ENCODE peak calls at places on chromosome 7, in five cellular contexts. I is AG10803, L is SJSA1, N is upper lobe of right lung, K is H54. O is an unnamed sample.

GRCh38 chr7:150944066-150945042 is 33.8 kb downstream of the KCNH2 start:
- DNase-seq in I (no peak), L (no peak), N (peak), K (no peak), O (peak)

GRCh38 chr7:159098795-159099194 is 45.9 kb downstream of the VIPR2 start:
- DNase-seq in I (no peak), L (no peak), N (peak), K (no peak), O (peak)

GRCh38 chr7:124072603-124073324 is 39.9 kb upstream of the TMEM229A start:
- DNase-seq in I (peak), L (peak), N (no peak), K (no peak), O (no peak)

GRCh38 chr7:32218741-32219283 is 148.6 kb upstream of the PDE1C start:
- DNase-seq in I (no peak), L (no peak), N (no peak), K (no peak), O (no peak)

GRCh38 chr7:94061316-94061715 is 57.2 kb upstream of the BET1 start:
- DNase-seq in I (peak), L (no peak), N (no peak), K (no peak), O (no peak)

GRCh38 chr7:117008849-117009531 is 55.7 kb downstream of the ST7 start:
- DNase-seq in I (peak), L (no peak), N (no peak), K (no peak), O (no peak)

GRCh38 chr7:142939226-142939910 is at the start of gene LLCFC1:
- DNase-seq in I (no peak), L (no peak), N (no peak), K (no peak), O (no peak)

GRCh38 chr7:71793251-71793650 is 618.9 kb downstream of the CALN1 start:
- DNase-seq in I (peak), L (no peak), N (no peak), K (no peak), O (no peak)

GRCh38 chr7:105389889-105390288 is 1.2 kb upstream of the SRPK2 start:
- DNase-seq in I (no peak), L (no peak), N (no peak), K (no peak), O (no peak)

GRCh38 chr7:113917840-113918239 is 969 bp downstream of the PPP1R3A start:
- DNase-seq in I (no peak), L (no peak), N (no peak), K (no peak), O (no peak)

GRCh38 chr7:99120916-99121315 is 23.0 kb downstream of the SMURF1 start:
- DNase-seq in I (no peak), L (no peak), N (no peak), K (no peak), O (no peak)

GRCh38 chr7:100825760-100826545 is 1.4 kb downstream of the EPHB4 start:
- DNase-seq in I (peak), L (no peak), N (no peak), K (no peak), O (no peak)

GRCh38 chr7:55476071-55476803 is 96.1 kb downstream of the VOPP1 start:
- DNase-seq in I (peak), L (peak), N (no peak), K (peak), O (no peak)

GRCh38 chr7:116258734-116259133 is 48.4 kb downstream of the TES start:
- DNase-seq in I (peak), L (no peak), N (no peak), K (no peak), O (no peak)

GRCh38 chr7:1538544-1539345 is 8.2 kb downstream of the MAFK start:
- DNase-seq in I (no peak), L (no peak), N (no peak), K (no peak), O (no peak)

GRCh38 chr7:137879357-137880158 is 32.8 kb upstream of the DGKI start:
- DNase-seq in I (peak), L (no peak), N (no peak), K (no peak), O (no peak)

GRCh38 chr7:27112361-27112760 is 9.9 kb upstream of the HOXA2 start:
- DNase-seq in I (no peak), L (no peak), N (no peak), K (no peak), O (no peak)

GRCh38 chr7:1749864-1750466 is 79.9 kb downstream of the ELFN1 start:
- DNase-seq in I (no peak), L (no peak), N (no peak), K (peak), O (no peak)

GRCh38 chr7:155205368-155206285 is 92.1 kb upstream of the INSIG1 start:
- DNase-seq in I (peak), L (peak), N (peak), K (peak), O (peak)

GRCh38 chr7:134546903-134547737 is 1.8 kb upstream of the AKR1B15 start:
- DNase-seq in I (peak), L (peak), N (peak), K (peak), O (peak)

GRCh38 chr7:157271315-157271990 is 65.4 kb upstream of the DNAJB6 start:
- DNase-seq in I (peak), L (no peak), N (peak), K (no peak), O (peak)

GRCh38 chr7:100556541-100556940 is 17.2 kb downstream of the SAP25 start:
- DNase-seq in I (peak), L (no peak), N (no peak), K (no peak), O (no peak)

GRCh38 chr7:24756545-24756988 is 697 bp downstream of the GSDME start:
- DNase-seq in I (no peak), L (no peak), N (no peak), K (no peak), O (no peak)

GRCh38 chr7:156778668-156779067 is 114.3 kb downstream of the LMBR1 start:
- DNase-seq in I (no peak), L (no peak), N (no peak), K (no peak), O (no peak)

GRCh38 chr7:148356303-148356702 is 234.3 kb upstream of the C7orf33 start:
- DNase-seq in I (no peak), L (no peak), N (no peak), K (no peak), O (peak)

GRCh38 chr7:45920543-45921380 is at the start of gene IGFBP3:
- DNase-seq in I (peak), L (peak), N (peak), K (peak), O (no peak)

GRCh38 chr7:84674236-84674913 is 479.8 kb upstream of the SEMA3A start:
- DNase-seq in I (peak), L (no peak), N (no peak), K (no peak), O (no peak)

GRCh38 chr7:92751902-92752901 is 84.2 kb downstream of the CDK6 start:
- DNase-seq in I (peak), L (no peak), N (no peak), K (no peak), O (no peak)

GRCh38 chr7:15245801-15246200 is 316.0 kb downstream of the AGMO start:
- DNase-seq in I (no peak), L (no peak), N (no peak), K (no peak), O (no peak)

GRCh38 chr7:116706668-116707126 is 34.7 kb downstream of the MET start:
- DNase-seq in I (peak), L (no peak), N (no peak), K (no peak), O (no peak)

GRCh38 chr7:102424129-102424551 is 9.2 kb upstream of the ORAI2 start:
- DNase-seq in I (no peak), L (peak), N (no peak), K (no peak), O (no peak)

GRCh38 chr7:128781851-128782250 is 6.3 kb upstream of the OPN1SW start:
- DNase-seq in I (peak), L (no peak), N (no peak), K (no peak), O (no peak)

GRCh38 chr7:83469491-83469890 is 179.4 kb downstream of the SEMA3E start:
- DNase-seq in I (no peak), L (no peak), N (no peak), K (no peak), O (no peak)

GRCh38 chr7:132244917-132245480 is 331.3 kb downstream of the PLXNA4 start:
- DNase-seq in I (peak), L (no peak), N (no peak), K (no peak), O (no peak)

GRCh38 chr7:45584261-45585210 is 10.4 kb downstream of the ADCY1 start:
- DNase-seq in I (no peak), L (no peak), N (no peak), K (no peak), O (peak)

GRCh38 chr7:50216626-50217025 is 87.9 kb upstream of the IKZF1 start:
- DNase-seq in I (no peak), L (no peak), N (no peak), K (no peak), O (no peak)

O was measured in sciatic nerve.